ENCODE peak calls at places on chromosome 6, in four cellular contexts. One of them, this sample, is unnamed.

GRCh38 chr6:41371461-41371991 is 36.1 kb downstream of the NCR2 start:
- DNase-seq in dermis microvascular lymphatic vessel endothelial cell: peak
- DNase-seq in endothelial cell of umbilical vein: peak
- DNase-seq in NCI-H460: peak
- DNase-seq in this sample: no peak

GRCh38 chr6:147322299-147323162 is 118.3 kb downstream of the STXBP5 start:
- DNase-seq in endothelial cell of umbilical vein: peak
- DNase-seq in NCI-H460: no peak
- DNase-seq in dermis microvascular lymphatic vessel endothelial cell: peak
- DNase-seq in this sample: no peak

GRCh38 chr6:100593522-100593921 is 128.8 kb upstream of the SIM1 start:
- DNase-seq in dermis microvascular lymphatic vessel endothelial cell: no peak
- DNase-seq in NCI-H460: no peak
- DNase-seq in endothelial cell of umbilical vein: peak
- DNase-seq in this sample: no peak

GRCh38 chr6:116364361-116364760 is 6.4 kb upstream of the DSE start:
- DNase-seq in dermis microvascular lymphatic vessel endothelial cell: no peak
- DNase-seq in endothelial cell of umbilical vein: no peak
- DNase-seq in NCI-H460: no peak
- DNase-seq in this sample: no peak

GRCh38 chr6:5619249-5619648 is 357.9 kb downstream of the FARS2 start:
- DNase-seq in endothelial cell of umbilical vein: no peak
- DNase-seq in dermis microvascular lymphatic vessel endothelial cell: no peak
- DNase-seq in NCI-H460: no peak
- DNase-seq in this sample: no peak

GRCh38 chr6:35077006-35077712 is 64.0 kb downstream of the TCP11 start:
- DNase-seq in endothelial cell of umbilical vein: no peak
- DNase-seq in dermis microvascular lymphatic vessel endothelial cell: no peak
- DNase-seq in NCI-H460: no peak
- DNase-seq in this sample: no peak

GRCh38 chr6:18362058-18362561 is 25.0 kb upstream of the RNF144B start:
- DNase-seq in dermis microvascular lymphatic vessel endothelial cell: peak
- DNase-seq in endothelial cell of umbilical vein: peak
- DNase-seq in NCI-H460: no peak
- DNase-seq in this sample: no peak

GRCh38 chr6:48249071-48249470 is 138.1 kb upstream of the PTCHD4 start:
- DNase-seq in NCI-H460: no peak
- DNase-seq in endothelial cell of umbilical vein: no peak
- DNase-seq in dermis microvascular lymphatic vessel endothelial cell: no peak
- DNase-seq in this sample: no peak

GRCh38 chr6:96716221-96716620 is 121.1 kb downstream of the GPR63 start:
- DNase-seq in NCI-H460: no peak
- DNase-seq in dermis microvascular lymphatic vessel endothelial cell: no peak
- DNase-seq in endothelial cell of umbilical vein: no peak
- DNase-seq in this sample: no peak

GRCh38 chr6:160137989-160138835 is 16.6 kb downstream of the SLC22A1 start:
- DNase-seq in endothelial cell of umbilical vein: peak
- DNase-seq in dermis microvascular lymphatic vessel endothelial cell: peak
- DNase-seq in NCI-H460: peak
- DNase-seq in this sample: peak

GRCh38 chr6:10219510-10219909 is 195.4 kb downstream of the TFAP2A start:
- DNase-seq in NCI-H460: no peak
- DNase-seq in dermis microvascular lymphatic vessel endothelial cell: no peak
- DNase-seq in endothelial cell of umbilical vein: no peak
- DNase-seq in this sample: no peak

This sample was measured in T-helper 22 cell.